ENCODE peak calls at places on chromosomes 6 and 20, in nine cellular contexts. One of them, this sample, is unnamed.

GRCh38 chr20:1210501-1210900 is 7.2 kb downstream of the C20orf202 start:
- DNase-seq in activated CD4-positive, alpha-beta T cell treated with anti-CD3 and anti-CD28 coated beads for 1 hour: no peak
- DNase-seq in putamen: no peak
- DNase-seq in H54: no peak
- DNase-seq in heart right ventricle: no peak
- DNase-seq in HCT116: no peak
- DNase-seq in NCI-H69: no peak
- DNase-seq in GM03348: no peak
- DNase-seq in PC-9: no peak
- DNase-seq in this sample: no peak

GRCh38 chr20:4053516-4053919 is 38.2 kb upstream of the RNF24 start:
- DNase-seq in activated CD4-positive, alpha-beta T cell treated with anti-CD3 and anti-CD28 coated beads for 1 hour: no peak
- DNase-seq in putamen: no peak
- DNase-seq in H54: no peak
- DNase-seq in heart right ventricle: no peak
- DNase-seq in HCT116: no peak
- DNase-seq in NCI-H69: no peak
- DNase-seq in GM03348: peak
- DNase-seq in PC-9: no peak
- DNase-seq in this sample: no peak

GRCh38 chr6:2959909-2960719 is 11.3 kb downstream of the SERPINB6 start:
- DNase-seq in activated CD4-positive, alpha-beta T cell treated with anti-CD3 and anti-CD28 coated beads for 1 hour: no peak
- DNase-seq in putamen: no peak
- DNase-seq in H54: peak
- DNase-seq in heart right ventricle: no peak
- DNase-seq in HCT116: no peak
- DNase-seq in NCI-H69: no peak
- DNase-seq in GM03348: peak
- DNase-seq in PC-9: no peak
- DNase-seq in this sample: peak

GRCh38 chr20:50924261-50924660 is 7.0 kb downstream of the ADNP start:
- DNase-seq in activated CD4-positive, alpha-beta T cell treated with anti-CD3 and anti-CD28 coated beads for 1 hour: no peak
- DNase-seq in putamen: no peak
- DNase-seq in H54: no peak
- DNase-seq in heart right ventricle: no peak
- DNase-seq in HCT116: no peak
- DNase-seq in NCI-H69: no peak
- DNase-seq in GM03348: no peak
- DNase-seq in PC-9: no peak
- DNase-seq in this sample: no peak

GRCh38 chr6:120262354-120262753 is 912.8 kb upstream of the MAN1A1 start:
- DNase-seq in activated CD4-positive, alpha-beta T cell treated with anti-CD3 and anti-CD28 coated beads for 1 hour: no peak
- DNase-seq in putamen: no peak
- DNase-seq in H54: no peak
- DNase-seq in heart right ventricle: no peak
- DNase-seq in HCT116: no peak
- DNase-seq in NCI-H69: no peak
- DNase-seq in GM03348: no peak
- DNase-seq in PC-9: no peak
- DNase-seq in this sample: no peak

GRCh38 chr6:45076217-45076616 is 251.9 kb upstream of the RUNX2 start:
- DNase-seq in activated CD4-positive, alpha-beta T cell treated with anti-CD3 and anti-CD28 coated beads for 1 hour: no peak
- DNase-seq in putamen: no peak
- DNase-seq in H54: no peak
- DNase-seq in heart right ventricle: no peak
- DNase-seq in HCT116: no peak
- DNase-seq in NCI-H69: no peak
- DNase-seq in GM03348: peak
- DNase-seq in PC-9: no peak
- DNase-seq in this sample: no peak

GRCh38 chr20:44460795-44461141 is 14.9 kb upstream of the TTPAL start:
- DNase-seq in activated CD4-positive, alpha-beta T cell treated with anti-CD3 and anti-CD28 coated beads for 1 hour: no peak
- DNase-seq in putamen: no peak
- DNase-seq in H54: no peak
- DNase-seq in heart right ventricle: no peak
- DNase-seq in HCT116: peak
- DNase-seq in NCI-H69: peak
- DNase-seq in GM03348: peak
- DNase-seq in PC-9: peak
- DNase-seq in this sample: no peak

GRCh38 chr6:105759946-105760345 is 326.2 kb upstream of the PRDM1 start:
- DNase-seq in activated CD4-positive, alpha-beta T cell treated with anti-CD3 and anti-CD28 coated beads for 1 hour: no peak
- DNase-seq in putamen: no peak
- DNase-seq in H54: no peak
- DNase-seq in heart right ventricle: no peak
- DNase-seq in HCT116: no peak
- DNase-seq in NCI-H69: no peak
- DNase-seq in GM03348: peak
- DNase-seq in PC-9: no peak
- DNase-seq in this sample: peak

GRCh38 chr6:112225691-112226090 is 28.7 kb downstream of the LAMA4 start:
- DNase-seq in activated CD4-positive, alpha-beta T cell treated with anti-CD3 and anti-CD28 coated beads for 1 hour: no peak
- DNase-seq in putamen: no peak
- DNase-seq in H54: no peak
- DNase-seq in heart right ventricle: no peak
- DNase-seq in HCT116: no peak
- DNase-seq in NCI-H69: no peak
- DNase-seq in GM03348: no peak
- DNase-seq in PC-9: no peak
- DNase-seq in this sample: no peak

GRCh38 chr6:18985061-18985460 is 597.9 kb downstream of the RNF144B start:
- DNase-seq in activated CD4-positive, alpha-beta T cell treated with anti-CD3 and anti-CD28 coated beads for 1 hour: no peak
- DNase-seq in putamen: no peak
- DNase-seq in H54: no peak
- DNase-seq in heart right ventricle: no peak
- DNase-seq in HCT116: no peak
- DNase-seq in NCI-H69: peak
- DNase-seq in GM03348: no peak
- DNase-seq in PC-9: no peak
- DNase-seq in this sample: no peak

GRCh38 chr6:42784739-42785498 is 3.1 kb downstream of the BICRAL start:
- DNase-seq in activated CD4-positive, alpha-beta T cell treated with anti-CD3 and anti-CD28 coated beads for 1 hour: no peak
- DNase-seq in putamen: no peak
- DNase-seq in H54: no peak
- DNase-seq in heart right ventricle: no peak
- DNase-seq in HCT116: no peak
- DNase-seq in NCI-H69: peak
- DNase-seq in GM03348: no peak
- DNase-seq in PC-9: no peak
- DNase-seq in this sample: no peak

GRCh38 chr6:170084166-170084730 is 206.6 kb downstream of the DLL1 start:
- DNase-seq in activated CD4-positive, alpha-beta T cell treated with anti-CD3 and anti-CD28 coated beads for 1 hour: no peak
- DNase-seq in putamen: no peak
- DNase-seq in H54: no peak
- DNase-seq in heart right ventricle: no peak
- DNase-seq in HCT116: no peak
- DNase-seq in NCI-H69: no peak
- DNase-seq in GM03348: no peak
- DNase-seq in PC-9: no peak
- DNase-seq in this sample: no peak

GRCh38 chr6:44869321-44869897 is 458.7 kb upstream of the RUNX2 start:
- DNase-seq in activated CD4-positive, alpha-beta T cell treated with anti-CD3 and anti-CD28 coated beads for 1 hour: no peak
- DNase-seq in putamen: no peak
- DNase-seq in H54: no peak
- DNase-seq in heart right ventricle: no peak
- DNase-seq in HCT116: no peak
- DNase-seq in NCI-H69: no peak
- DNase-seq in GM03348: no peak
- DNase-seq in PC-9: no peak
- DNase-seq in this sample: no peak

This sample was measured in stromal cell of bone marrow.